ENCODE peak calls at places on chromosomes 1 and 21, in seven cellular contexts. One of them, this sample, is unnamed.

GRCh38 chr1:10267319-10267718 is 56.9 kb downstream of the KIF1B start:
- DNase-seq in SHP77: no peak
- DNase-seq in HT1080: no peak
- DNase-seq in Calu3: no peak
- DNase-seq in colonic mucosa: no peak
- DNase-seq in posterior cingulate gyrus: no peak
- DNase-seq in stimulated activated CD4-positive, alpha-beta T cell treated with anti-CD3 and anti-CD28 coated beads, Interleukin-1b, Interleukin-23, amount 100 ng/mL, for 1 hour: no peak
- DNase-seq in this sample: peak; percentile 48

GRCh38 chr21:15289896-15290841 is 225.4 kb upstream of the NRIP1 start:
- DNase-seq in SHP77: no peak
- DNase-seq in HT1080: no peak
- DNase-seq in Calu3: peak; percentile 73
- DNase-seq in colonic mucosa: peak; percentile 84
- DNase-seq in posterior cingulate gyrus: no peak
- DNase-seq in stimulated activated CD4-positive, alpha-beta T cell treated with anti-CD3 and anti-CD28 coated beads, Interleukin-1b, Interleukin-23, amount 100 ng/mL, for 1 hour: no peak
- DNase-seq in this sample: no peak

GRCh38 chr1:178031856-178032320 is 62.0 kb upstream of the RASAL2 start:
- DNase-seq in SHP77: peak; percentile 75
- DNase-seq in HT1080: peak; percentile 82
- DNase-seq in Calu3: peak; percentile 92
- DNase-seq in colonic mucosa: peak; percentile 95
- DNase-seq in posterior cingulate gyrus: peak; percentile 79
- DNase-seq in stimulated activated CD4-positive, alpha-beta T cell treated with anti-CD3 and anti-CD28 coated beads, Interleukin-1b, Interleukin-23, amount 100 ng/mL, for 1 hour: no peak
- DNase-seq in this sample: peak; percentile 97

GRCh38 chr1:21552715-21553114 is 43.5 kb downstream of the ALPL start:
- DNase-seq in SHP77: no peak
- DNase-seq in HT1080: peak; percentile 36
- DNase-seq in Calu3: no peak
- DNase-seq in colonic mucosa: no peak
- DNase-seq in posterior cingulate gyrus: no peak
- DNase-seq in stimulated activated CD4-positive, alpha-beta T cell treated with anti-CD3 and anti-CD28 coated beads, Interleukin-1b, Interleukin-23, amount 100 ng/mL, for 1 hour: no peak
- DNase-seq in this sample: peak; percentile 90

GRCh38 chr1:155531624-155532023 is 31.0 kb downstream of the ASH1L start:
- DNase-seq in SHP77: no peak
- DNase-seq in HT1080: no peak
- DNase-seq in Calu3: no peak
- DNase-seq in colonic mucosa: no peak
- DNase-seq in posterior cingulate gyrus: no peak
- DNase-seq in stimulated activated CD4-positive, alpha-beta T cell treated with anti-CD3 and anti-CD28 coated beads, Interleukin-1b, Interleukin-23, amount 100 ng/mL, for 1 hour: no peak
- DNase-seq in this sample: peak; percentile 37

GRCh38 chr1:1891349-1892078 is 627 bp upstream of the GNB1 start:
- DNase-seq in SHP77: peak; percentile 75
- DNase-seq in HT1080: peak; percentile 49
- DNase-seq in Calu3: peak; percentile 22
- DNase-seq in colonic mucosa: peak; percentile 87
- DNase-seq in posterior cingulate gyrus: peak; percentile 72
- DNase-seq in stimulated activated CD4-positive, alpha-beta T cell treated with anti-CD3 and anti-CD28 coated beads, Interleukin-1b, Interleukin-23, amount 100 ng/mL, for 1 hour: peak; percentile 56
- DNase-seq in this sample: peak; percentile 51

GRCh38 chr1:221343106-221343505 is 398.8 kb downstream of the DUSP10 start:
- DNase-seq in SHP77: no peak
- DNase-seq in HT1080: no peak
- DNase-seq in Calu3: no peak
- DNase-seq in colonic mucosa: no peak
- DNase-seq in posterior cingulate gyrus: no peak
- DNase-seq in stimulated activated CD4-positive, alpha-beta T cell treated with anti-CD3 and anti-CD28 coated beads, Interleukin-1b, Interleukin-23, amount 100 ng/mL, for 1 hour: no peak
- DNase-seq in this sample: no peak

GRCh38 chr1:225908773-225909172 is 15.3 kb downstream of the PYCR2 start:
- DNase-seq in SHP77: no peak
- DNase-seq in HT1080: no peak
- DNase-seq in Calu3: no peak
- DNase-seq in colonic mucosa: no peak
- DNase-seq in posterior cingulate gyrus: no peak
- DNase-seq in stimulated activated CD4-positive, alpha-beta T cell treated with anti-CD3 and anti-CD28 coated beads, Interleukin-1b, Interleukin-23, amount 100 ng/mL, for 1 hour: no peak
- DNase-seq in this sample: no peak

GRCh38 chr1:85654066-85654782 is 54.0 kb downstream of the ZNHIT6 start:
- DNase-seq in SHP77: no peak
- DNase-seq in HT1080: peak; percentile 72
- DNase-seq in Calu3: no peak
- DNase-seq in colonic mucosa: no peak
- DNase-seq in posterior cingulate gyrus: no peak
- DNase-seq in stimulated activated CD4-positive, alpha-beta T cell treated with anti-CD3 and anti-CD28 coated beads, Interleukin-1b, Interleukin-23, amount 100 ng/mL, for 1 hour: no peak
- DNase-seq in this sample: peak; percentile 35

GRCh38 chr1:34186741-34187494 is 10.2 kb downstream of the C1orf94 start:
- DNase-seq in SHP77: no peak
- DNase-seq in HT1080: peak; percentile 56
- DNase-seq in Calu3: peak; percentile 15
- DNase-seq in colonic mucosa: no peak
- DNase-seq in posterior cingulate gyrus: no peak
- DNase-seq in stimulated activated CD4-positive, alpha-beta T cell treated with anti-CD3 and anti-CD28 coated beads, Interleukin-1b, Interleukin-23, amount 100 ng/mL, for 1 hour: no peak
- DNase-seq in this sample: no peak

GRCh38 chr1:240658312-240658975 is 46.5 kb upstream of the GREM2 start:
- DNase-seq in SHP77: no peak
- DNase-seq in HT1080: peak; percentile 9
- DNase-seq in Calu3: no peak
- DNase-seq in colonic mucosa: no peak
- DNase-seq in posterior cingulate gyrus: no peak
- DNase-seq in stimulated activated CD4-positive, alpha-beta T cell treated with anti-CD3 and anti-CD28 coated beads, Interleukin-1b, Interleukin-23, amount 100 ng/mL, for 1 hour: no peak
- DNase-seq in this sample: no peak

GRCh38 chr1:205272541-205272940 is 44.8 kb downstream of the TMCC2 start:
- DNase-seq in SHP77: no peak
- DNase-seq in HT1080: no peak
- DNase-seq in Calu3: no peak
- DNase-seq in colonic mucosa: no peak
- DNase-seq in posterior cingulate gyrus: no peak
- DNase-seq in stimulated activated CD4-positive, alpha-beta T cell treated with anti-CD3 and anti-CD28 coated beads, Interleukin-1b, Interleukin-23, amount 100 ng/mL, for 1 hour: no peak
- DNase-seq in this sample: no peak

GRCh38 chr21:44612669-44613229 is 870 bp downstream of the KRTAP10-8 start:
- DNase-seq in SHP77: no peak
- DNase-seq in HT1080: no peak
- DNase-seq in Calu3: no peak
- DNase-seq in colonic mucosa: no peak
- DNase-seq in posterior cingulate gyrus: no peak
- DNase-seq in stimulated activated CD4-positive, alpha-beta T cell treated with anti-CD3 and anti-CD28 coated beads, Interleukin-1b, Interleukin-23, amount 100 ng/mL, for 1 hour: no peak
- DNase-seq in this sample: no peak

GRCh38 chr1:97137862-97138514 is 416.4 kb downstream of the PTBP2 start:
- DNase-seq in SHP77: peak; percentile 60
- DNase-seq in HT1080: peak; percentile 57
- DNase-seq in Calu3: peak; percentile 36
- DNase-seq in colonic mucosa: peak; percentile 41
- DNase-seq in posterior cingulate gyrus: no peak
- DNase-seq in stimulated activated CD4-positive, alpha-beta T cell treated with anti-CD3 and anti-CD28 coated beads, Interleukin-1b, Interleukin-23, amount 100 ng/mL, for 1 hour: no peak
- DNase-seq in this sample: peak; percentile 91

GRCh38 chr1:178551940-178552339 is 39.0 kb downstream of the TEX35 start:
- DNase-seq in SHP77: no peak
- DNase-seq in HT1080: no peak
- DNase-seq in Calu3: no peak
- DNase-seq in colonic mucosa: no peak
- DNase-seq in posterior cingulate gyrus: no peak
- DNase-seq in stimulated activated CD4-positive, alpha-beta T cell treated with anti-CD3 and anti-CD28 coated beads, Interleukin-1b, Interleukin-23, amount 100 ng/mL, for 1 hour: no peak
- DNase-seq in this sample: no peak

GRCh38 chr1:107559881-107560280 is 405.1 kb downstream of the VAV3 start:
- DNase-seq in SHP77: no peak
- DNase-seq in HT1080: peak; percentile 72
- DNase-seq in Calu3: no peak
- DNase-seq in colonic mucosa: no peak
- DNase-seq in posterior cingulate gyrus: no peak
- DNase-seq in stimulated activated CD4-positive, alpha-beta T cell treated with anti-CD3 and anti-CD28 coated beads, Interleukin-1b, Interleukin-23, amount 100 ng/mL, for 1 hour: no peak
- DNase-seq in this sample: no peak

GRCh38 chr1:6801998-6802397 is 16.7 kb downstream of the CAMTA1 start:
- DNase-seq in SHP77: no peak
- DNase-seq in HT1080: peak; percentile 31
- DNase-seq in Calu3: no peak
- DNase-seq in colonic mucosa: peak; percentile 15
- DNase-seq in posterior cingulate gyrus: no peak
- DNase-seq in stimulated activated CD4-positive, alpha-beta T cell treated with anti-CD3 and anti-CD28 coated beads, Interleukin-1b, Interleukin-23, amount 100 ng/mL, for 1 hour: no peak
- DNase-seq in this sample: peak; percentile 26

GRCh38 chr1:36408479-36408878 is 10.8 kb upstream of the LSM10 start:
- DNase-seq in SHP77: no peak
- DNase-seq in HT1080: peak; percentile 66
- DNase-seq in Calu3: no peak
- DNase-seq in colonic mucosa: no peak
- DNase-seq in posterior cingulate gyrus: no peak
- DNase-seq in stimulated activated CD4-positive, alpha-beta T cell treated with anti-CD3 and anti-CD28 coated beads, Interleukin-1b, Interleukin-23, amount 100 ng/mL, for 1 hour: no peak
- DNase-seq in this sample: peak; percentile 50

GRCh38 chr1:25173809-25174320 is 58.4 kb downstream of the SYF2 start:
- DNase-seq in SHP77: no peak
- DNase-seq in HT1080: no peak
- DNase-seq in Calu3: no peak
- DNase-seq in colonic mucosa: no peak
- DNase-seq in posterior cingulate gyrus: no peak
- DNase-seq in stimulated activated CD4-positive, alpha-beta T cell treated with anti-CD3 and anti-CD28 coated beads, Interleukin-1b, Interleukin-23, amount 100 ng/mL, for 1 hour: no peak
- DNase-seq in this sample: no peak

GRCh38 chr1:168554603-168555520 is 11.1 kb upstream of the XCL2 start:
- DNase-seq in SHP77: no peak
- DNase-seq in HT1080: no peak
- DNase-seq in Calu3: no peak
- DNase-seq in colonic mucosa: no peak
- DNase-seq in posterior cingulate gyrus: no peak
- DNase-seq in stimulated activated CD4-positive, alpha-beta T cell treated with anti-CD3 and anti-CD28 coated beads, Interleukin-1b, Interleukin-23, amount 100 ng/mL, for 1 hour: no peak
- DNase-seq in this sample: no peak

GRCh38 chr1:196144588-196144987 is 463.7 kb downstream of the KCNT2 start:
- DNase-seq in SHP77: no peak
- DNase-seq in HT1080: no peak
- DNase-seq in Calu3: no peak
- DNase-seq in colonic mucosa: no peak
- DNase-seq in posterior cingulate gyrus: no peak
- DNase-seq in stimulated activated CD4-positive, alpha-beta T cell treated with anti-CD3 and anti-CD28 coated beads, Interleukin-1b, Interleukin-23, amount 100 ng/mL, for 1 hour: no peak
- DNase-seq in this sample: no peak

GRCh38 chr21:42320791-42321190 is 5.6 kb upstream of the TFF3 start:
- DNase-seq in SHP77: no peak
- DNase-seq in HT1080: no peak
- DNase-seq in Calu3: no peak
- DNase-seq in colonic mucosa: peak; percentile 17
- DNase-seq in posterior cingulate gyrus: no peak
- DNase-seq in stimulated activated CD4-positive, alpha-beta T cell treated with anti-CD3 and anti-CD28 coated beads, Interleukin-1b, Interleukin-23, amount 100 ng/mL, for 1 hour: no peak
- DNase-seq in this sample: no peak